ENCODE peak calls at places on chromosome 9, in five cellular contexts. V is H1, S is IMR-90, C is H9, K is neuronal stem cell. Y is an unnamed sample.

GRCh38 chr9:34653131-34653530 is 1.1 kb downstream of the IL11RA start:
- DNase-seq in V (no peak), C (no peak), K (no peak), S (peak; percentile 52), Y (no peak)

GRCh38 chr9:126516936-126517750 is 96.6 kb upstream of the LMX1B start:
- DNase-seq in V (peak; percentile 64), K (no peak), C (peak; percentile 75), S (peak; percentile 84), Y (peak; percentile 87)

GRCh38 chr9:105413486-105414068 is 34.3 kb upstream of the FSD1L start:
- DNase-seq in S (peak; percentile 53), C (peak; percentile 35), K (no peak), V (no peak), Y (peak; percentile 69)

GRCh38 chr9:73133042-73133651 is 18.5 kb upstream of the ANXA1 start:
- DNase-seq in V (no peak), K (no peak), S (no peak), C (no peak), Y (no peak)

GRCh38 chr9:90966475-90967150 is 165.0 kb downstream of the SYK start:
- DNase-seq in S (peak; percentile 49), V (no peak), K (no peak), C (no peak), Y (no peak)

GRCh38 chr9:12680341-12680740 is 12.8 kb upstream of the TYRP1 start:
- DNase-seq in C (no peak), K (no peak), S (peak; percentile 55), V (no peak), Y (peak; percentile 74)

GRCh38 chr9:133050142-133050541 is 11.6 kb upstream of the CEL start:
- DNase-seq in C (no peak), K (no peak), V (no peak), S (peak; percentile 16), Y (no peak)

GRCh38 chr9:109520475-109521132 is 22.5 kb upstream of the PTPN3 start:
- DNase-seq in V (peak; percentile 80), C (peak; percentile 77), S (peak; percentile 66), K (peak; percentile 72), Y (peak; percentile 84)

GRCh38 chr9:99906403-99907207 is at the start of gene STX17:
- DNase-seq in V (peak; percentile 96), S (peak; percentile 69), K (peak; percentile 67), C (peak; percentile 83), Y (peak; percentile 80)

GRCh38 chr9:79742145-79742820 is 170.5 kb downstream of the TLE4 start:
- DNase-seq in K (no peak), C (no peak), V (no peak), S (no peak), Y (peak; percentile 24)

GRCh38 chr9:20376780-20377179 is 245.5 kb downstream of the MLLT3 start:
- DNase-seq in S (no peak), V (no peak), C (no peak), K (no peak), Y (no peak)

GRCh38 chr9:20376042-20376441 is 246.3 kb downstream of the MLLT3 start:
- DNase-seq in S (no peak), V (no peak), K (no peak), C (no peak), Y (no peak)

GRCh38 chr9:20379804-20380225 is 242.5 kb downstream of the MLLT3 start:
- DNase-seq in C (no peak), V (no peak), K (no peak), S (no peak), Y (no peak)

GRCh38 chr9:20380546-20380945 is 241.8 kb downstream of the MLLT3 start:
- DNase-seq in S (no peak), K (no peak), C (no peak), V (no peak), Y (no peak)

DNA sequence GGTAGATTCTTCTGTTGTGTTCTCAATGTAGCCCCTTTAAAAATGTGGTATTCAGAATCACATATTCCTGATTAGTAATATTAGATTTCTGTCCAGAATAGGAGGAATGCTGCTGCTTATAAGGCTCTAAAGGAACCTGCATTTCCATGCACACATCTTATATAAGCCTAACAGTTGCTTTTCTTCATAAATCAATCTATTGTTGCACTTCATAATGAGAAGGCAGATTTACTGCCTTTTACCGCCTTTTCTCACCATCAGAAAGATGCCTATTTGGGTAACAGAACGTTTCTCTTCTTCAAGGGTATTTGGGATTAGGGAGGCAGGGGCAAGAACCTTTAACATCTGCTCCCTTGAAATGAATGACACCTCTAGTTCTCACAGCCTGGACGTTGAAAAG is 243.4 kb downstream of the MLLT3 start:
- DNase-seq in V (no peak), S (no peak), C (no peak), K (no peak), Y (no peak)
- H4K8ac ChIP-seq in V (no peak overlapping the region), S (no peak overlapping the region), C (no peak overlapping the region), K (no peak overlapping the region), Y (no peak overlapping the region)

DNA sequence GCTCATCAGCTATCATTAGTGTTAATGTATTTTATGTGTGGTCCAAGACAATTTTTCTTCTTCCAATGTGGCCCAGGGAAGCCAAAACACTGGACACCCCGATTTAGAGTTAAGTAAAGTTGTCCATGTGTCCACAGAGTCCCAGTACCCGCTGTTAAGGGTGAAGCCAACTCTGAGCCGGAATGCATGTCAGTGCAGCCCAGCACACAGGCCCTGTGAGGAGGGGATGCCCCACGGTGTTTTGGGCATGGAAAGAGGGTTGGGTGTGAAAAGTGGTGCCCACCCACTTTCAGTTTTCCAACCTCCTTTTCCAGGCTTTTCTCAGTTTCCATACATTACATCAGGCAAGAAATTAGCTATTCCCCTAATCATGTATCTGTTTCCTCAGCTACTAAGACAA is 24.4 kb downstream of the SHC3 start:
- DNase-seq in S (no peak), K (no peak), V (no peak), C (no peak), Y (no peak)
- H3K18ac ChIP-seq in S (peak overlapping the region; percentile 96), K (no peak overlapping the region), V (no peak overlapping the region), C (no peak overlapping the region), Y (no peak overlapping the region)

GRCh38 chr9:21522348-21522747 is 40.2 kb upstream of the IFNE start:
- DNase-seq in S (no peak), K (no peak), C (no peak), V (no peak), Y (no peak)
- H4K8ac ChIP-seq in S (no peak overlapping the region), K (no peak overlapping the region), C (no peak overlapping the region), V (no peak overlapping the region), Y (no peak overlapping the region)

GRCh38 chr9:92142329-92142728 is 27.1 kb upstream of the SPTLC1 start:
- DNase-seq in V (no peak), C (no peak), S (no peak), K (no peak), Y (no peak)

GRCh38 chr9:92138157-92138959 is 23.1 kb upstream of the SPTLC1 start:
- DNase-seq in S (peak; percentile 55), K (peak; percentile 72), V (peak; percentile 92), C (peak; percentile 86), Y (peak; percentile 66)

GRCh38 chr9:92140074-92140753 is 25.0 kb upstream of the SPTLC1 start:
- DNase-seq in K (peak; percentile 76), S (peak; percentile 65), V (peak; percentile 97), C (peak; percentile 94), Y (peak; percentile 88)

GRCh38 chr9:92140754-92141143 is 25.5 kb upstream of the SPTLC1 start:
- DNase-seq in V (peak; percentile 67), C (no peak), S (no peak), K (no peak), Y (no peak)

DNA sequence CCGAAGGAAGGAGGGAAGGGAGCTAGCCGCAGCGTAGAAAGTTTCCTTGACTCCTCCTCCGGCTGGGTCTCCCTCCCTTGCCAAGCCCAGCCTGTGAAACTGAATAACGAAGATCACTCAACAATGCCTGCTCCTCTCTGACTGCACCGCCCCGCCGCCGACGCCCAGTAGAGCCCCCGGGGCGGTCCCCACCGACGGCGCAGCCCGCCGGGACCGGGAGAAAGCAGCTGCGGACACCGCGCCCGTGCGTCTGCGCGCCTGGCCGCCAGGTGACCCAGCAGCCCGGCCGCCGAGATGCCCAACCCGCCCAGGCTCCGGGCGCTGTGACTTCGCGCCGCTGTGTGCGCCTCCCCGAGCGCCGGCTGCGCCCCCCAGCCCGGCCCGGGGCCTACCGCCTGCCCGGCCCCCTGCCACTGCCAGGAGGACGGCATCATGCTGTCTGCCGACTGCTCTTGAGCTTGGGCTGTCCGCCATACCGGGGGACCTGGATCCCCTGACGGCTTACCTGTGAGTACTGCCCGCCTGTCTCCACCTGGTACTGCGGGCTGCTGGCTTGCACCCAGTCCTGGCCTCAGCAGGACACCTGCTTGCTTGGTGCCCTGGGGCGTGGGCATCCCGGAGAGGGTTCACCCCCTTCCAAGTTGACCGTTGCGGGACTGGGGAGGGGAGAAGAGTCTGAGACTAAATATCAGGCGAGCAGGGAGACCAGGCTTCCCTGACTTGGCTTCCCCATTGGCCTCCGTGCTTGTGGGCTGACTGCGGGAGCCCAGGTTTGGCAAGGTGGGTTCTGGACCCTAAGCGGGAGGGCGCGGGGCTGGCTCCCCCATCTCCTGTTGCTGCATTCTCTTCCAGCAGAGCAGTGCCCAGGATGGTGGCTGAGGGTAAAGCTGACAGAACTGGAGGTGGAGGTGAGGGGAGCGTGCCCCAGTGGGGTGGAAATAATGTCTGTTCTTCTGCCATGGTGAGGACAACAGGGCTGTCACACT is 26.2 kb upstream of the SPTLC1 start:
- DNase-seq in V (peak; percentile 80), K (no peak), C (peak; percentile 64), S (no peak), Y (no peak)
- H3K18ac ChIP-seq in V (no peak overlapping the region), K (peak overlapping the region; percentile 81), C (no peak overlapping the region), S (peak overlapping the region; percentile 82), Y (no peak overlapping the region)

GRCh38 chr9:137204731-137205125 is 720 bp downstream of the TMEM203 start:
- DNase-seq in S (no peak), C (no peak), V (no peak), K (no peak), Y (no peak)
- H4K8ac ChIP-seq in S (peak overlapping the region; percentile 92), C (no peak overlapping the region), V (peak overlapping the region; percentile 97), K (no peak overlapping the region), Y (no peak overlapping the region)

GRCh38 chr9:14111670-14112069 is 202.3 kb downstream of the NFIB start:
- DNase-seq in K (no peak), V (no peak), C (no peak), S (peak; percentile 3), Y (no peak)
- H3K18ac ChIP-seq in K (no peak overlapping the region), V (no peak overlapping the region), C (no peak overlapping the region), S (no peak overlapping the region), Y (no peak overlapping the region)